ENCODE peak calls at places on chromosomes 6 and 20, in nine cellular contexts. S is dorsolateral prefrontal cortex; D is renal cortical epithelial cell; W is GM04504; L is SK-MEL-5; H is nucleus accumbens; A is T-helper 1 cell; P is CD8-positive, alpha-beta memory T cell; J is fibroblast of lung. F is an unnamed sample.

GRCh38 chr6:53059648-53060589 is 5.3 kb upstream of the FBXO9 start:
- DNase-seq in P (no peak), W (no peak), D (no peak), L (peak), H (no peak), S (no peak), J (no peak), A (no peak), F (no peak)

GRCh38 chr6:46626228-46626909 is 26.2 kb downstream of the CYP39A1 start:
- DNase-seq in S (no peak), H (no peak), J (no peak), W (peak), A (no peak), D (peak), L (peak), P (peak), F (no peak)

GRCh38 chr6:122400121-122400450 is 634 bp downstream of the HSF2 start:
- DNase-seq in H (no peak), A (no peak), J (peak), P (no peak), L (no peak), W (no peak), D (no peak), S (no peak), F (no peak)

GRCh38 chr6:39688494-39688893 is 36.7 kb downstream of the KIF6 start:
- DNase-seq in L (peak), A (no peak), H (no peak), J (peak), S (no peak), P (no peak), W (peak), D (peak), F (no peak)

GRCh38 chr6:143271024-143271423 is 179.5 kb downstream of the ADAT2 start:
- DNase-seq in A (no peak), L (no peak), H (no peak), W (peak), S (no peak), D (peak), P (no peak), J (peak), F (no peak)

GRCh38 chr20:50528804-50529351 is 18.7 kb downstream of the PTPN1 start:
- DNase-seq in P (no peak), W (no peak), A (no peak), S (no peak), J (peak), D (no peak), H (no peak), L (no peak), F (no peak)

GRCh38 chr6:11295969-11296368 is 63.5 kb upstream of the NEDD9 start:
- DNase-seq in H (no peak), P (no peak), S (no peak), W (no peak), A (no peak), L (no peak), D (no peak), J (no peak), F (no peak)

GRCh38 chr6:138215071-138215470 is 3.2 kb downstream of the PBOV1 start:
- DNase-seq in H (no peak), L (no peak), S (no peak), P (no peak), D (no peak), A (no peak), J (no peak), W (no peak), F (no peak)

GRCh38 chr20:1122388-1123315 is 4.2 kb downstream of the PSMF1 start:
- DNase-seq in A (no peak), H (no peak), S (no peak), P (peak), J (peak), W (peak), L (peak), D (peak), F (no peak)

GRCh38 chr6:49550413-49551125 is at the start of gene C6orf141:
- DNase-seq in L (no peak), J (peak), S (no peak), P (no peak), A (no peak), D (peak), H (peak), W (no peak), F (no peak)

GRCh38 chr6:83098589-83098988 is 31.1 kb downstream of the DOP1A start:
- DNase-seq in W (no peak), S (no peak), D (no peak), P (no peak), H (no peak), L (no peak), A (no peak), J (no peak), F (no peak)

GRCh38 chr20:51700809-51701285 is 67.3 kb downstream of the ATP9A start:
- DNase-seq in A (no peak), P (no peak), D (peak), W (no peak), S (no peak), J (peak), H (no peak), L (peak), F (no peak)

GRCh38 chr6:41315943-41316342 is 19.5 kb upstream of the NCR2 start:
- DNase-seq in D (no peak), W (no peak), S (no peak), H (no peak), J (no peak), A (no peak), L (no peak), P (no peak), F (no peak)

GRCh38 chr20:8151371-8151770 is 19.3 kb downstream of the PLCB1 start:
- DNase-seq in P (no peak), D (no peak), W (no peak), H (no peak), S (no peak), L (no peak), J (peak), A (no peak), F (no peak)

GRCh38 chr6:24943774-24944173 is 8.0 kb upstream of the RIPOR2 start:
- DNase-seq in H (no peak), L (no peak), D (no peak), S (no peak), P (no peak), W (no peak), A (no peak), J (no peak), F (no peak)

GRCh38 chr6:106444777-106445507 is 84.4 kb downstream of the CRYBG1 start:
- DNase-seq in S (no peak), W (peak), L (peak), J (peak), A (no peak), P (peak), H (no peak), D (peak), F (no peak)

GRCh38 chr6:41022294-41022693 is 16.7 kb downstream of the UNC5CL start:
- DNase-seq in J (peak), W (no peak), H (no peak), A (no peak), D (peak), L (no peak), P (no peak), S (no peak), F (no peak)

GRCh38 chr6:56540950-56541600 is 101.6 kb downstream of the DST start:
- DNase-seq in P (no peak), W (no peak), A (no peak), J (peak), H (no peak), S (no peak), L (no peak), D (no peak), F (no peak)

GRCh38 chr6:160279850-160280249 is 21.2 kb upstream of the SLC22A2 start:
- DNase-seq in D (peak), W (no peak), H (no peak), A (no peak), L (no peak), J (peak), S (no peak), P (no peak), F (no peak)

GRCh38 chr6:134918418-134918961 is 31.4 kb downstream of the ALDH8A1 start:
- DNase-seq in W (no peak), D (no peak), J (no peak), P (no peak), H (no peak), L (no peak), S (no peak), A (no peak), F (no peak)

GRCh38 chr20:61253264-61253639 is 1.2 kb downstream of the CDH4 start:
- DNase-seq in H (no peak), A (no peak), P (no peak), S (no peak), L (no peak), W (no peak), J (peak), D (no peak), F (no peak)

GRCh38 chr20:63963348-63963741 is 6.4 kb downstream of the ZNF512B start:
- DNase-seq in H (no peak), P (no peak), W (no peak), S (no peak), L (no peak), J (no peak), A (no peak), D (no peak), F (no peak)

GRCh38 chr20:48904566-48905321 is 16.8 kb upstream of the ARFGEF2 start:
- DNase-seq in J (peak), H (no peak), A (no peak), D (peak), S (peak), L (peak), P (peak), W (no peak), F (peak)

GRCh38 chr6:157263146-157263545 is 60.2 kb downstream of the TMEM242 start:
- DNase-seq in H (no peak), L (no peak), P (no peak), D (no peak), J (peak), S (no peak), A (no peak), W (no peak), F (no peak)

GRCh38 chr6:108074359-108075144 is at the start of gene OSTM1:
- DNase-seq in J (peak), P (peak), A (peak), S (peak), W (peak), L (peak), H (peak), D (peak), F (peak)

GRCh38 chr20:18191336-18191735 is 53.7 kb downstream of the KAT14 start:
- DNase-seq in D (no peak), P (no peak), A (no peak), H (no peak), L (no peak), J (no peak), S (no peak), W (no peak), F (no peak)

GRCh38 chr20:46211331-46211722 is 93.2 kb downstream of the CD40 start:
- DNase-seq in L (no peak), P (no peak), D (no peak), H (no peak), J (no peak), W (no peak), A (no peak), S (no peak), F (no peak)

GRCh38 chr6:75480425-75480824 is 13.2 kb downstream of the FILIP1 start:
- DNase-seq in P (no peak), H (no peak), J (peak), W (no peak), A (no peak), D (no peak), L (no peak), S (no peak), F (no peak)

GRCh38 chr6:39021041-39021440 is 27.5 kb upstream of the GLP1R start:
- DNase-seq in J (no peak), L (no peak), W (no peak), P (no peak), S (no peak), H (no peak), D (no peak), A (no peak), F (no peak)

GRCh38 chr6:5234869-5235268 is 25.9 kb downstream of the LYRM4 start:
- DNase-seq in P (no peak), W (no peak), D (no peak), H (no peak), L (no peak), S (no peak), J (no peak), A (no peak), F (no peak)

GRCh38 chr20:47118641-47119040 is 224.0 kb downstream of the EYA2 start:
- DNase-seq in W (no peak), A (no peak), J (no peak), L (peak), S (no peak), P (no peak), D (no peak), H (no peak), F (no peak)

GRCh38 chr20:23915844-23916243 is 36.3 kb upstream of the CST5 start:
- DNase-seq in P (no peak), D (no peak), S (no peak), A (no peak), W (no peak), J (no peak), L (no peak), H (no peak), F (no peak)

GRCh38 chr6:32405656-32406055 is 1.3 kb downstream of the BTNL2 start:
- DNase-seq in H (no peak), S (no peak), A (no peak), W (no peak), J (no peak), D (no peak), L (no peak), P (no peak), F (no peak)

GRCh38 chr6:161683400-161683799 is 409.5 kb upstream of the AGPAT4 start:
- DNase-seq in H (no peak), P (no peak), W (no peak), D (no peak), J (no peak), A (no peak), S (no peak), L (no peak), F (no peak)

GRCh38 chr6:32944265-32944664 is 3.4 kb upstream of the HLA-DMB start:
- DNase-seq in D (no peak), W (no peak), A (no peak), L (no peak), S (no peak), J (no peak), H (no peak), P (peak), F (no peak)